ENCODE peak calls at places on chromosomes 5 and 9, in four cellular contexts. I, U, S and Y are unnamed samples.

GRCh38 chr5:173327948-173328895 is at the start of gene STC2:
- DNase-seq in I (no peak), U (peak), S (peak), Y (peak)

GRCh38 chr5:158126442-158127399 is 267.8 kb upstream of the CLINT1 start:
- DNase-seq in I (no peak), U (no peak), S (peak), Y (no peak)

GRCh38 chr5:131771692-131772091 is 25.1 kb downstream of the FNIP1 start:
- DNase-seq in I (no peak), U (no peak), S (no peak), Y (no peak)

GRCh38 chr5:7272408-7272807 is 123.5 kb upstream of the ADCY2 start:
- DNase-seq in I (no peak), U (no peak), S (no peak), Y (no peak)

GRCh38 chr9:124784503-124784902 is 7.6 kb downstream of the OLFML2A start:
- DNase-seq in I (peak), U (no peak), S (peak), Y (no peak)

GRCh38 chr5:77561965-77562364 is 69.8 kb upstream of the WDR41 start:
- DNase-seq in I (no peak), U (peak), S (no peak), Y (no peak)

GRCh38 chr5:112165897-112166737 is 253.0 kb downstream of the EPB41L4A start:
- DNase-seq in I (no peak), U (peak), S (no peak), Y (no peak)

GRCh38 chr5:25540628-25541027 is 895.9 kb upstream of the CDH10 start:
- DNase-seq in I (no peak), U (no peak), S (no peak), Y (no peak)

GRCh38 chr5:58458851-58459275 is 1.0 kb downstream of the PLK2 start:
- DNase-seq in I (no peak), U (no peak), S (peak), Y (no peak)

GRCh38 chr5:154241021-154241420 is 50.5 kb downstream of the GALNT10 start:
- DNase-seq in I (no peak), U (no peak), S (no peak), Y (no peak)

GRCh38 chr5:167244583-167244982 is 1046.9 kb upstream of the WWC1 start:
- DNase-seq in I (no peak), U (peak), S (peak), Y (no peak)

GRCh38 chr5:146041180-146041789 is 64.1 kb downstream of the PLAC8L1 start:
- DNase-seq in I (no peak), U (no peak), S (peak), Y (no peak)

GRCh38 chr9:4630836-4631235 is 31.3 kb upstream of the PLPP6 start:
- DNase-seq in I (no peak), U (no peak), S (no peak), Y (no peak)

GRCh38 chr5:67315802-67316103 is 119.2 kb upstream of the CD180 start:
- DNase-seq in I (no peak), U (no peak), S (no peak), Y (no peak)

GRCh38 chr9:4985376-4986266 is 549 bp downstream of the JAK2 start:
- DNase-seq in I (peak), U (peak), S (peak), Y (no peak)

GRCh38 chr9:112754578-112754977 is 4.0 kb downstream of the SNX30 start:
- DNase-seq in I (no peak), U (no peak), S (peak), Y (no peak)

GRCh38 chr5:2887401-2888348 is 136.2 kb upstream of the IRX2 start:
- DNase-seq in I (peak), U (no peak), S (no peak), Y (no peak)

GRCh38 chr5:6504677-6505414 is 56.2 kb downstream of the UBE2QL1 start:
- DNase-seq in I (no peak), U (no peak), S (peak), Y (peak)

GRCh38 chr9:123456011-123456410 is 100.0 kb downstream of the CRB2 start:
- DNase-seq in I (no peak), U (no peak), S (no peak), Y (no peak)

GRCh38 chr9:1454980-1455367 is 404.8 kb downstream of the DMRT2 start:
- DNase-seq in I (no peak), U (no peak), S (peak), Y (no peak)

GRCh38 chr9:129352157-129352870 is 174.3 kb upstream of the IER5L start:
- DNase-seq in I (no peak), U (peak), S (peak), Y (no peak)

GRCh38 chr5:57094753-57095683 is 78.8 kb upstream of the GPBP1 start:
- DNase-seq in I (no peak), U (no peak), S (no peak), Y (no peak)

GRCh38 chr9:95626885-95627558 is 110.3 kb upstream of the PTCH1 start:
- DNase-seq in I (peak), U (no peak), S (no peak), Y (no peak)

GRCh38 chr5:131747180-131748105 is 49.4 kb downstream of the FNIP1 start:
- DNase-seq in I (no peak), U (no peak), S (no peak), Y (no peak)

GRCh38 chr5:81761970-81762369 is 11.1 kb upstream of the SSBP2 start:
- DNase-seq in I (no peak), U (no peak), S (no peak), Y (no peak)

GRCh38 chr9:69323886-69324285 is 1.1 kb upstream of the ENTREP1 start:
- DNase-seq in I (no peak), U (no peak), S (no peak), Y (no peak)
- H3K4me3 ChIP-seq in I (peak), U (peak), S (no peak), Y (no peak)

GRCh38 chr9:89484475-89485404 is 13.2 kb downstream of the SEMA4D start:
- DNase-seq in I (no peak), U (no peak), S (no peak), Y (peak)

GRCh38 chr9:89483592-89484474 is 14.1 kb downstream of the SEMA4D start:
- DNase-seq in I (no peak), U (no peak), S (no peak), Y (no peak)

GRCh38 chr9:89482056-89482784 is 15.7 kb downstream of the SEMA4D start:
- DNase-seq in I (no peak), U (no peak), S (no peak), Y (no peak)

GRCh38 chr9:89481161-89481915 is 16.6 kb downstream of the SEMA4D start:
- DNase-seq in I (no peak), U (no peak), S (no peak), Y (no peak)

GRCh38 chr9:89482950-89483349 is 15.0 kb downstream of the SEMA4D start:
- DNase-seq in I (no peak), U (no peak), S (no peak), Y (no peak)
- H3K4me3 ChIP-seq in I (no peak), U (no peak), S (no peak), Y (no peak)

GRCh38 chr9:91771027-91771426 is 179.0 kb downstream of the ROR2 start:
- DNase-seq in I (no peak), U (peak), S (peak), Y (no peak)
- H3K4me3 ChIP-seq in I (no peak), U (no peak), S (no peak), Y (no peak)

GRCh38 chr5:52738095-52738506 is 49.6 kb upstream of the ITGA1 start:
- DNase-seq in I (no peak), U (peak), S (peak), Y (peak)
- H3K4me3 ChIP-seq in I (no peak), U (no peak), S (no peak), Y (no peak)